ENCODE peak calls at places on chromosome 15, in nine cellular contexts. One of them, this sample, is unnamed.

GRCh38 chr15:34647569-34648334 is 64.3 kb upstream of the GOLGA8B start:
- DNase-seq in ovary: no peak
- DNase-seq in HCT116: no peak
- DNase-seq in A549: no peak
- DNase-seq in transverse colon: no peak
- DNase-seq in stomach: no peak
- DNase-seq in breast epithelium: no peak
- DNase-seq in prostate gland: no peak
- DNase-seq in spleen: no peak
- DNase-seq in this sample: peak; percentile 14

GRCh38 chr15:72474466-72474911 is 359 bp downstream of the ARIH1 start:
- DNase-seq in ovary: no peak
- DNase-seq in HCT116: no peak
- DNase-seq in A549: no peak
- DNase-seq in transverse colon: no peak
- DNase-seq in stomach: no peak
- DNase-seq in breast epithelium: peak; percentile 56
- DNase-seq in prostate gland: no peak
- DNase-seq in spleen: peak; percentile 92
- DNase-seq in this sample: no peak

GRCh38 chr15:67548862-67549651 is 6.6 kb downstream of the MAP2K5 start:
- DNase-seq in ovary: no peak
- DNase-seq in HCT116: no peak
- DNase-seq in A549: no peak
- DNase-seq in transverse colon: peak; percentile 54
- DNase-seq in stomach: peak; percentile 27
- DNase-seq in breast epithelium: no peak
- DNase-seq in prostate gland: no peak
- DNase-seq in spleen: no peak
- DNase-seq in this sample: no peak

GRCh38 chr15:42549052-42549491 is 434 bp downstream of the HAUS2 start:
- DNase-seq in ovary: no peak
- DNase-seq in HCT116: no peak
- DNase-seq in A549: peak; percentile 35
- DNase-seq in transverse colon: peak; percentile 16
- DNase-seq in stomach: no peak
- DNase-seq in breast epithelium: no peak
- DNase-seq in prostate gland: peak; percentile 8
- DNase-seq in spleen: no peak
- DNase-seq in this sample: no peak

GRCh38 chr15:48090115-48090514 is 30.7 kb upstream of the SLC24A5 start:
- DNase-seq in ovary: no peak
- DNase-seq in HCT116: no peak
- DNase-seq in A549: no peak
- DNase-seq in transverse colon: peak; percentile 15
- DNase-seq in stomach: no peak
- DNase-seq in breast epithelium: no peak
- DNase-seq in prostate gland: no peak
- DNase-seq in spleen: no peak
- DNase-seq in this sample: no peak

GRCh38 chr15:68428431-68428940 is 3.5 kb downstream of the ITGA11 start:
- DNase-seq in ovary: no peak
- DNase-seq in HCT116: no peak
- DNase-seq in A549: no peak
- DNase-seq in transverse colon: no peak
- DNase-seq in stomach: no peak
- DNase-seq in breast epithelium: no peak
- DNase-seq in prostate gland: no peak
- DNase-seq in spleen: no peak
- DNase-seq in this sample: no peak

GRCh38 chr15:72782993-72783562 is 480 bp downstream of the ADPGK start:
- DNase-seq in ovary: no peak
- DNase-seq in HCT116: no peak
- DNase-seq in A549: no peak
- DNase-seq in transverse colon: peak; percentile 49
- DNase-seq in stomach: peak; percentile 40
- DNase-seq in breast epithelium: peak; percentile 52
- DNase-seq in prostate gland: peak; percentile 36
- DNase-seq in spleen: no peak
- DNase-seq in this sample: peak; percentile 30

GRCh38 chr15:31027948-31028586 is 36.6 kb upstream of the MTMR10 start:
- DNase-seq in ovary: no peak
- DNase-seq in HCT116: no peak
- DNase-seq in A549: no peak
- DNase-seq in transverse colon: no peak
- DNase-seq in stomach: no peak
- DNase-seq in breast epithelium: no peak
- DNase-seq in prostate gland: no peak
- DNase-seq in spleen: no peak
- DNase-seq in this sample: no peak

GRCh38 chr15:45138814-45139765 is 9.3 kb downstream of the DUOX1 start:
- DNase-seq in ovary: no peak
- DNase-seq in HCT116: no peak
- DNase-seq in A549: no peak
- DNase-seq in transverse colon: no peak
- DNase-seq in stomach: peak; percentile 80
- DNase-seq in breast epithelium: no peak
- DNase-seq in prostate gland: no peak
- DNase-seq in spleen: peak; percentile 68
- DNase-seq in this sample: no peak

GRCh38 chr15:65957451-65957850 is 88.2 kb downstream of the RAB11A start:
- DNase-seq in ovary: no peak
- DNase-seq in HCT116: no peak
- DNase-seq in A549: no peak
- DNase-seq in transverse colon: no peak
- DNase-seq in stomach: no peak
- DNase-seq in breast epithelium: no peak
- DNase-seq in prostate gland: no peak
- DNase-seq in spleen: no peak
- DNase-seq in this sample: no peak

DNA sequence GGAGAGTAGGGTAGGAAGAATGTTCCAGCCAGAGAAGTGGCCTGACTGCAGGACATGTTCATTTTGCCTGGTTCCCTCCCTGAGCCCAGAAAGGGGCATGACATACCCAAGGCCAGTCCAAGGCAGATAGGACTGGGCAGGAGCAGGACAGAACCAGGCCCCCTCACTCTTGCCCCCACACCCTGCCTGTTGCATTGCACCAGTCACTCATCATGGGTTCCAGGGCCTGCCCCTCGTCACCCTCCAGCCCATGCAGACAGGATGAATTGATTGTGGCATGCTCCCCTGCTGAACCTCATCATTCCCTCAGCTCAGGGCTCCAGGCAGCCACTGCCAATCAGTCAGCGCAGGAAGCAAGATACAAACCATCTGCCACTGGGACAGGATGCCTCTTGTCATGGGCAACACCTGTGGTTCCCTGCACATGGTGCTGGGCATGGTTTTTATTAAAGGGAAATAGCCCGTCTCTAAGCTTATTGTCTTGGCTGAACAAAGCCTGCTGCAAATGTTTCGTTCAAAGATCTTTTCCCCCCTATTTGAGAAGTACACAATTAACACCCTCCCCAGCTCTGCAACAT is 48.9 kb downstream of the RASGRF1 start:
- DNase-seq in ovary: no peak
- DNase-seq in HCT116: no peak
- DNase-seq in A549: no peak
- DNase-seq in transverse colon: no peak
- DNase-seq in stomach: no peak
- DNase-seq in breast epithelium: no peak
- DNase-seq in prostate gland: no peak
- DNase-seq in spleen: no peak
- DNase-seq in this sample: no peak
- TF ChIP-seq POLR2A in ovary: no peak
- TF ChIP-seq POLR2A in HCT116: no peak
- TF ChIP-seq POLR2A in A549: no peak
- TF ChIP-seq POLR2A in transverse colon: no peak
- TF ChIP-seq POLR2A in stomach: no peak
- TF ChIP-seq POLR2A in breast epithelium: no peak
- TF ChIP-seq POLR2A in prostate gland: no peak
- TF ChIP-seq POLR2A in spleen: no peak
- TF ChIP-seq POLR2A in this sample: no peak

GRCh38 chr15:51825701-51826100 is 3.8 kb upstream of the TMOD3 start:
- DNase-seq in ovary: no peak
- DNase-seq in HCT116: no peak
- DNase-seq in A549: no peak
- DNase-seq in transverse colon: no peak
- DNase-seq in stomach: no peak
- DNase-seq in breast epithelium: peak; percentile 52
- DNase-seq in prostate gland: no peak
- DNase-seq in spleen: no peak
- DNase-seq in this sample: no peak

GRCh38 chr15:51833782-51834181 is 4.3 kb downstream of the TMOD3 start:
- DNase-seq in ovary: no peak
- DNase-seq in HCT116: no peak
- DNase-seq in A549: no peak
- DNase-seq in transverse colon: no peak
- DNase-seq in stomach: no peak
- DNase-seq in breast epithelium: no peak
- DNase-seq in prostate gland: no peak
- DNase-seq in spleen: no peak
- DNase-seq in this sample: no peak

GRCh38 chr15:51830279-51830806 is 890 bp downstream of the TMOD3 start:
- DNase-seq in ovary: no peak
- DNase-seq in HCT116: no peak
- DNase-seq in A549: no peak
- DNase-seq in transverse colon: no peak
- DNase-seq in stomach: peak; percentile 50
- DNase-seq in breast epithelium: no peak
- DNase-seq in prostate gland: no peak
- DNase-seq in spleen: no peak
- DNase-seq in this sample: peak; percentile 28

GRCh38 chr15:51828621-51829359 is 663 bp upstream of the TMOD3 start:
- DNase-seq in ovary: no peak
- DNase-seq in HCT116: no peak
- DNase-seq in A549: peak; percentile 53
- DNase-seq in transverse colon: no peak
- DNase-seq in stomach: no peak
- DNase-seq in breast epithelium: no peak
- DNase-seq in prostate gland: no peak
- DNase-seq in spleen: no peak
- DNase-seq in this sample: no peak

GRCh38 chr15:51829360-51830278 is at the start of gene TMOD3:
- DNase-seq in ovary: peak; percentile 97
- DNase-seq in HCT116: peak; percentile 78
- DNase-seq in A549: peak; percentile 95
- DNase-seq in transverse colon: peak; percentile 96
- DNase-seq in stomach: peak; percentile 94
- DNase-seq in breast epithelium: peak; percentile 89
- DNase-seq in prostate gland: peak; percentile 90
- DNase-seq in spleen: peak; percentile 97
- DNase-seq in this sample: peak; percentile 75
- TF ChIP-seq POLR2A in ovary: peak; percentile 86
- TF ChIP-seq POLR2A in HCT116: peak; percentile 92
- TF ChIP-seq POLR2A in A549: peak; percentile 95
- TF ChIP-seq POLR2A in transverse colon: peak; percentile 95
- TF ChIP-seq POLR2A in stomach: peak; percentile 75
- TF ChIP-seq POLR2A in breast epithelium: peak; percentile 80
- TF ChIP-seq POLR2A in prostate gland: peak; percentile 95
- TF ChIP-seq POLR2A in spleen: peak; percentile 85
- TF ChIP-seq POLR2A in this sample: peak; percentile 65

GRCh38 chr15:69463182-69463756 is 10.7 kb downstream of the RPLP1 start:
- DNase-seq in ovary: peak; percentile 44
- DNase-seq in HCT116: no peak
- DNase-seq in A549: no peak
- DNase-seq in transverse colon: no peak
- DNase-seq in stomach: no peak
- DNase-seq in breast epithelium: no peak
- DNase-seq in prostate gland: no peak
- DNase-seq in spleen: no peak
- DNase-seq in this sample: no peak

GRCh38 chr15:69465253-69465652 is 12.6 kb downstream of the RPLP1 start:
- DNase-seq in ovary: no peak
- DNase-seq in HCT116: no peak
- DNase-seq in A549: no peak
- DNase-seq in transverse colon: no peak
- DNase-seq in stomach: no peak
- DNase-seq in breast epithelium: no peak
- DNase-seq in prostate gland: no peak
- DNase-seq in spleen: no peak
- DNase-seq in this sample: no peak

GRCh38 chr15:69462030-69462492 is 9.4 kb downstream of the RPLP1 start:
- DNase-seq in ovary: peak; percentile 71
- DNase-seq in HCT116: no peak
- DNase-seq in A549: no peak
- DNase-seq in transverse colon: peak; percentile 50
- DNase-seq in stomach: peak; percentile 60
- DNase-seq in breast epithelium: no peak
- DNase-seq in prostate gland: no peak
- DNase-seq in spleen: peak; percentile 86
- DNase-seq in this sample: no peak

GRCh38 chr15:69460481-69460880 is 7.9 kb downstream of the RPLP1 start:
- DNase-seq in ovary: no peak
- DNase-seq in HCT116: no peak
- DNase-seq in A549: no peak
- DNase-seq in transverse colon: no peak
- DNase-seq in stomach: no peak
- DNase-seq in breast epithelium: no peak
- DNase-seq in prostate gland: no peak
- DNase-seq in spleen: no peak
- DNase-seq in this sample: no peak

DNA sequence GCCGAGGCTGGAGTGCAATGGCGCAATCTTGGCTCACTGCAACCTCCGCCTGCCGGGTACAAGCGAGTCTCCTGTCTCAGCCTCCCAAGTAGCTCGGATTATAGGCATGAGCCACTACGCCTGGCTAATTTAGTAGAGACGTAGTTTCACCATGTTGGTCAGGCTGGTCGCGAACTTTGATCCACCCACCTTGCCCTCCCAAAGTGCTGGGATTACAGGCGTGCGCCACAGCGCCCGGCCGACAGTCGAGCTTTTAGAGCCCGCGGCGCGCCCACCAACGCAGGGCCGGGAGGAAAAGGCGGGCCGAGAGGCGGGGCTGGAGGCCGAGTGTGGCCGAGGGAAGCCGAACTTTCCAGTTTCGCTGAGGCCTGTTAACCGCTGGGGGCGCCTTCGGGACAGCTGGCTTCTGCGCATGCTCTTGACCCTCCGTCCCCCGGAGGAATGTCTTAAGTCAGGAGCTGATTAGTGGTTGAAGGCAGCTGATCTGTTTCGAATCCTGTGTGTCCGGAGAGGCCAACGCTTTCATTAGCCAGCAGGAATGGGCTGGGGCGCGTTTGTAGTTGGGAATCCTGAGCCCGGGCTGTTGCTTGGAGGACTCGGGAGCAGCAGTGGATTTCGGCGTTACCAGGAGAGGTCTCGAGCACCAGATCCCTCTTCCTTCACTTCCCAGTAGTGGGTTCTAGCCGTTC is 10.0 kb downstream of the RPLP1 start:
- DNase-seq in ovary: peak; percentile 98
- DNase-seq in HCT116: peak; percentile 93
- DNase-seq in A549: peak; percentile 99
- DNase-seq in transverse colon: peak; percentile 97
- DNase-seq in stomach: peak; percentile 96
- DNase-seq in breast epithelium: peak; percentile 97
- DNase-seq in prostate gland: peak; percentile 94
- DNase-seq in spleen: peak; percentile 98
- DNase-seq in this sample: peak; percentile 89
- TF ChIP-seq POLR2A in ovary: no peak
- TF ChIP-seq POLR2A in HCT116: peak; percentile 50
- TF ChIP-seq POLR2A in A549: peak; percentile 54
- TF ChIP-seq POLR2A in transverse colon: peak; percentile 86
- TF ChIP-seq POLR2A in stomach: peak; percentile 25
- TF ChIP-seq POLR2A in breast epithelium: peak; percentile 32
- TF ChIP-seq POLR2A in prostate gland: peak; percentile 82
- TF ChIP-seq POLR2A in spleen: peak; percentile 54
- TF ChIP-seq POLR2A in this sample: peak; percentile 86

GRCh38 chr15:98854496-98854895 is 153.1 kb downstream of the PGPEP1L start:
- DNase-seq in ovary: no peak
- DNase-seq in HCT116: no peak
- DNase-seq in A549: no peak
- DNase-seq in transverse colon: no peak
- DNase-seq in stomach: peak; percentile 57
- DNase-seq in breast epithelium: no peak
- DNase-seq in prostate gland: peak; percentile 54
- DNase-seq in spleen: no peak
- DNase-seq in this sample: no peak
- TF ChIP-seq POLR2A in ovary: no peak
- TF ChIP-seq POLR2A in HCT116: no peak
- TF ChIP-seq POLR2A in A549: no peak
- TF ChIP-seq POLR2A in transverse colon: no peak
- TF ChIP-seq POLR2A in stomach: no peak
- TF ChIP-seq POLR2A in breast epithelium: no peak
- TF ChIP-seq POLR2A in prostate gland: no peak
- TF ChIP-seq POLR2A in spleen: no peak
- TF ChIP-seq POLR2A in this sample: no peak

This sample was measured in tibial nerve.